ENCODE peak calls at places on chromosomes 12 and 14, in four cellular contexts. K is esophagus muscularis mucosa, R is SK-N-SH, B is transverse colon. E is an unnamed sample.

GRCh38 chr12:94979941-94980340 is 23.6 kb downstream of the NDUFA12 start:
- DNase-seq in R (no peak), B (no peak), K (no peak), E (no peak)

GRCh38 chr14:94867931-94868597 is 98.2 kb upstream of the GSC start:
- DNase-seq in B (no peak), R (no peak), K (no peak), E (no peak)

GRCh38 chr14:35342160-35343010 is 50.2 kb downstream of the PSMA6 start:
- DNase-seq in R (no peak), B (no peak), K (no peak), E (no peak)

GRCh38 chr12:44696542-44696941 is 179.6 kb downstream of the NELL2 start:
- DNase-seq in B (no peak), K (no peak), R (no peak), E (no peak)

GRCh38 chr12:124837249-124837897 is 26.3 kb downstream of the SCARB1 start:
- DNase-seq in K (no peak), B (no peak), R (no peak), E (no peak)

GRCh38 chr12:109892748-109893147 is 7.3 kb upstream of the TCHP start:
- DNase-seq in K (no peak), R (no peak), B (no peak), E (no peak)

GRCh38 chr12:48197549-48197966 is 5.5 kb downstream of the OR10AD1 start:
- DNase-seq in B (no peak), R (peak; percentile 41), K (peak; percentile 82), E (peak; percentile 62)

GRCh38 chr14:50318031-50318626 is 6.0 kb downstream of the DMAC2L start:
- DNase-seq in B (no peak), R (peak; percentile 47), K (no peak), E (peak; percentile 45)

GRCh38 chr12:87127272-87127671 is 871.1 kb upstream of the MGAT4C start:
- DNase-seq in R (no peak), B (no peak), K (no peak), E (no peak)

GRCh38 chr12:47097276-47097896 is 17.6 kb upstream of the AMIGO2 start:
- DNase-seq in R (no peak), K (no peak), B (no peak), E (no peak)

GRCh38 chr14:59829941-59830734 is 40.4 kb downstream of the RTN1 start:
- DNase-seq in K (no peak), R (no peak), B (no peak), E (peak; percentile 3)

GRCh38 chr14:68819260-68819691 is 26.4 kb upstream of the ZFP36L1 start:
- DNase-seq in B (peak; percentile 59), R (peak; percentile 5), K (no peak), E (no peak)

DNA sequence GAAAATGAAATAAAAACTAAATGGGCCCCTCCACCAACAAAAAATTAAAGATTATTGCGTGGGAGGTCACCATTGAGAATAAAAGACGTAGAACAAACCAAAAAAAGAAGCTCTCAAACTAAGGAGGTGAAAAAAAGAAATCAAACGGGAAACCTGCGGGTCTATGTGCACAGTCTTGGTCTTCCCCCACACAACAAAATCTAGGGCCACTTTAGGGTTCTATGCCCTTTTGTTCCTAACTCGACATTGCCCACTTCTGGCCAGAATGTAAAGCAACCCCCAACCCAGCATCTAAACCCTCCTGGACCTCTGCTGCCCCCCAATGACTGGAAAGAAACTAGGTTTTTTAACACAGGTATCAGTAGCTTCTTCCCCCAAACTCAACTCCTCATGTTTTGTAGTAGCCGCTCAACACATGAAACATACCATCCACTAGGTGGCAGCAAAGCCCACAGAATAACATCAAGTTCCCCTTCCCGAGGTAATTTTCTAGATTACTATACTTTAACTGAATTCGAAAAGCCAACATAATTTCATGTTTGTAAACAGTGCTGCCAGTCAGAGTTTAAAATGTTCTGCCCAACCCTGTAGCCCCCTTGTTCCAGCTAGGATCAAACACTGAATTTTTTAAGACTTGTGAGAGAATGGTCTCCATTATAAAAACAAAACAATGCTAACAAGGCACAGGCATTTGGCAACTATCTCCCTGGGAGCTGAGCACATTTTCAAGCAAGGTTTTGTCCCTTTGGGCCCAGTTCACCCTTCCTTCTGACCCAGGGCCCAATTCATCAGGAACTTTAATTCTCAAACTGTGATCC is 18.7 kb downstream of the DAD1 start:
- DNase-seq in K (no peak), R (peak; percentile 71), B (peak; percentile 81), E (peak; percentile 83)
- TF ChIP-seq POLR2AphosphoS5 in K (no peak), R (no peak), B (no peak), E (no peak)

DNA sequence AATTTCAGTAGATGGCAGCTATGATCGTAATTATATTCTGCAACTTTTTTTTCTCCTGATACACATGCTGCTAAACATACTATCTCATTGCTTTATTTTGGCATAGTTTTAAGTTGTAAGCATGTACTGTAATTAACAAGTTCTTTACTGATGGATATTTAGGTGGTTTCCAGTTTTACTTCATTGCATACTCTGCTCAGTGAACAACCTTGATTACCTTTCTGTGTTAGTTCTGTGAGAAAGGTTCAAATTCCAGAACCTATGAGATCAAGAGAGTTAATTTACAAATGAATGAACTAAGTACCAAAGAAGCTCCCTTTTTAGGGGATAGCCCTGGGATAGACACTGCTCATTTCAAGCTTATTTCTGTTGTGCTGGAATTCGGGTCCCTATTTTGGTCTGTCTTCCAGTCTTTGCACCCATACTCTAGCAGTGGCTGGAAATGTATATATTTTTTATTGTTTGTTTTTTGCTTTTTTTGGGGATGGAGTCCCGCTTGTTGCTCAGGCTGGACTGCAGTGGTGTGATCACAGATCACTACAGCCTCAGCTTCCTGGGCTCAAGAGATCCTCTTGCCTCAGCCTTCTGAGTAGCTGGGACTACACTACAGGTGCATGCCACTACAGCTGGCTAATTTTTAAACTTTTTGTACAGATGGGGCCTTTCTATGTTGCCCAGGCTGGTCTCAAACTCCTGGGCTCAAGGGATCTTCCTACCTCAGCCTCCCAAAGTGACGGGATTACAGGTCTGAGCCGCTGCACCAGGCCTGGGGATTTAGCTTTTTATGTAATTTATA is 10.6 kb downstream of the PAPOLA start:
- DNase-seq in B (no peak), R (no peak), K (no peak), E (no peak)
- H3K27ac ChIP-seq in B (no peak overlapping the region), R (no peak overlapping the region), K (no peak overlapping the region), E (no peak overlapping the region)

GRCh38 chr12:45989857-45990467 is 412 bp downstream of the SCAF11 start:
- DNase-seq in R (peak; percentile 60), K (peak; percentile 95), B (peak; percentile 81), E (peak; percentile 55)

GRCh38 chr12:45989277-45989856 is 1.0 kb downstream of the SCAF11 start:
- DNase-seq in B (no peak), K (no peak), R (no peak), E (no peak)

GRCh38 chr12:45988259-45988658 is 2.1 kb downstream of the SCAF11 start:
- DNase-seq in K (no peak), R (no peak), B (no peak), E (no peak)

GRCh38 chr12:45991289-45992249 is 1.2 kb upstream of the SCAF11 start:
- DNase-seq in R (peak; percentile 79), K (peak; percentile 94), B (peak; percentile 77), E (peak; percentile 74)

DNA sequence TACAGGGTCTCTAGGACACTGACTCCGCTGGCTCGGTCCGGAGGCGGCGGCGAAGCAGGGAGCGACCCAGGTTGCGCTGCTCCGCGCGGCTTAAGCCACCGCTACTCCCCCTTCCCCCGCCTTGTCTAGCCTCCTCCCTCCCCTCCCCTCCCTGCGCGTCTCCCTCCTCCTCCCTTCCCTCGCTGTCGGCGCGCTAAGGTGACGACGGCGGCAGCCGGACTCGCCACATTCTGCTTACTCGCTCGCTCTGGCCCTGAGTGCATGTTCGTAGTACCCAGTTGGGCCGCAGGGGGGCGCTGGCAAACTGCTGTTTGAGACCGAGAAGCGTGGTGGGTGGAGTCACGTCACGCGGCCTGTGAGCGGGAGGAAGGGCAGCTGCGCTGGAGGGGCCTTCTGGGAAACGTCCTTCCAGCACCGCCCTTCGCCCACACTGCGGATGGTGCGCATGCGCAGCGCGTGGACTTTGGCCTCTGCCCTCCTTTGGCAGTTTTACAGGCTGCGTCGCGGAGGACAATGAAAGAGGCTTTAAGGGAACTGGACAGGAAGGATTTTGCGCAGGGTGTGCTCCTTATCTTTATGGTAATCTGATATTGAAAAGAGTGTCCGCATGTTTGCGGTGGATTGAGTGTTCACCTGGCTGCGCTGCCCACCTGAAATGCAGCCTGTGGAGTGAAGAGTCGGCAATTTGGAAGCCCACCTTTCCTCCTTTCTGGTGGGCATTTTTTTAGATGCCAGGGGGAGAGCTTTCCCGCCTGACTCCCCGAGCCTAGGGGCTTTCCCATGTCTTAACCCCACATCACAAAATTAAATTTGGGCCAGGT is at the start of gene SCAF11:
- DNase-seq in R (peak; percentile 95), B (peak; percentile 100), K (peak; percentile 100), E (peak; percentile 100)
- TF ChIP-seq POLR2AphosphoS5 in R (peak; percentile 81), B (peak; percentile 91), K (peak; percentile 94), E (peak; percentile 70)

DNA sequence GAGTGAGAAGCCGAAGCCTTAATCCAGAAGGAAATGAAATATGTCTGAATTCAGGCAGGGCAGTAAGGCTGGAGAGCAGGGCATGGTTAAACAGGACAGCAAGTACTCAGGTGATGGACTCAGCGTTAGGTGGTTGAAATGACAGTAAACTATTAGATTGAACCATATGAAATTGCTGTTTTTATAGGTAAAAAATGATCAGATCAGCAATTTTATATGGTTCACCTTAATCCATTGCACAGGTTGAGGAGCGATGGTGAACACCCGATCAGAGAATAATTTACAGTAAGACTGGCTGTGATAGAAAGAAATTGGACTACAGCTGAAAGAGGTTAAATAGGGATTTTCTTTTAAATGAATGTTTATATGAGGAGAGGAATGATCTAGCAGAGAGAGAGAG is 56.6 kb downstream of the TTC6 start:
- DNase-seq in R (no peak), K (no peak), B (no peak), E (no peak)
- H3K27ac ChIP-seq in R (no peak overlapping the region), K (no peak overlapping the region), B (no peak overlapping the region), E (no peak overlapping the region)

GRCh38 chr12:55188974-55189556 is 31.8 kb upstream of the OR10A7 start:
- DNase-seq in B (peak; percentile 12), K (no peak), R (peak; percentile 39), E (peak; percentile 87)
- TF ChIP-seq POLR2AphosphoS5 in B (no peak), K (no peak), R (no peak), E (no peak)

GRCh38 chr12:54591001-54591591 is 2.6 kb upstream of the PPP1R1A start:
- DNase-seq in K (no peak), R (no peak), B (peak; percentile 9), E (no peak)
- H3K27ac ChIP-seq in K (peak overlapping the region; percentile 2), R (no peak overlapping the region), B (peak overlapping the region; percentile 53), E (no peak overlapping the region)

DNA sequence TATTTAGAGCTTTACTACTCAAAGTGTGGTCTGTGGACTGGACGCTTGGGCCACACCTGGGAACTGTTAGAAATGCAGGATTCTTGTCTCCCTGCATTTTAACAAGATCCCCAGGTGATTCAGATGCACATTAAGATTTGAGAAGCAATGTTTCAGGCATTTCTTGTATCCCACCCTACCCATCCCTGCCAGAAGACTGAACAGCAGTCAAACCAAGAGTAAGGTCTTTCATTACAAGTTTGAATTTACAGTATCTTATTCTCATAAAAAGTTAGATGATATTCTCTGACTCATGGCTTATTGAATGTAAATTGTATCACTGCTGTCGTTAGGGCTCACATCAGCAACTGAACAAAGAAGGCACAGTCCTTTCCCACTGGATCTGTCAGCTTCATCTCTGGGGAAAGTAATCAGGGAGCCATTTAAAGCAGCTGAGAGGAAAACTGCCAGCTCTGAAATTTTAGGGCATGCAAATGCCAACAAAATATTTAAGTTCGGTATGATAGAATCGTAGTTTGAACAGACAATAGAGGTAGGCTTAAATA is 141.1 kb downstream of the AKAP6 start:
- DNase-seq in K (no peak), R (no peak), B (no peak), E (no peak)
- TF ChIP-seq POLR2AphosphoS5 in K (no peak), R (no peak), B (no peak), E (no peak)

DNA sequence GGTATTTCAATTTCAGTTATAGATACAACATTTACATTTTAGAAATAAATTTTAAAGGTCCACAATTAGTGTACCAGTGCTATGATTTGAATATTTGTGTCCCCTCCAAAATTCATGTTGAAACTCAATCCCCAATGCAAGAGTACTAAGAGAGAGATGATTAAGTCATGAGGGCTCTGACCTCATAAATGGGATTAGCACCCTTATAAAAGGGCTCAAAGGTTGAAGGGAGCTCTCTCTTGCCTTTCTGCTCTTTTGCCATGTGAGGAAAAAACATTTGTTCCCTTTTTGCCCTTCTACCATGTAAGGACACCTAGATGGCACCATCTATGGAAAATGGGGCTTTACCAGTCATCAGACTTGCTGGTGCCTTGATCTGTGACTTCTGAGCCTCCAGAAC is 25.8 kb upstream of the CNOT2 start:
- DNase-seq in R (no peak), B (no peak), K (no peak), E (no peak)
- H3K27ac ChIP-seq in R (no peak overlapping the region), B (no peak overlapping the region), K (no peak overlapping the region), E (no peak overlapping the region)

E was measured in endothelial cell of umbilical vein.